ENCODE peak calls at places on chromosomes 4 and X, in eight cellular contexts. K, D, N, E, Z, R, B and A are unnamed samples.

GRCh38 chr4:73257995-73258667 is 467 bp downstream of the ANKRD17 start:
- DNase-seq in K (no peak), D (peak), N (peak), E (peak), Z (no peak), R (peak), B (peak), A (no peak)

GRCh38 chr4:110091426-110091825 is 107.0 kb downstream of the ELOVL6 start:
- DNase-seq in K (no peak), D (no peak), N (no peak), E (peak), Z (no peak), R (no peak), B (peak), A (no peak)

GRCh38 chr4:121656269-121656641 is 40.5 kb downstream of the ANXA5 start:
- DNase-seq in K (no peak), D (peak), N (peak), E (peak), Z (no peak), R (peak), B (peak), A (no peak)

GRCh38 chrX:117274943-117275342 is 812.2 kb upstream of the CT83 start:
- DNase-seq in K (no peak), D (no peak), N (no peak), E (no peak), Z (no peak), R (no peak), B (no peak), A (no peak)

GRCh38 chrX:153739754-153740486 is 15.3 kb downstream of the ABCD1 start:
- DNase-seq in K (no peak), D (no peak), N (no peak), E (no peak), Z (peak), R (no peak), B (no peak), A (no peak)

GRCh38 chrX:51891821-51892551 is 1.4 kb upstream of the MAGED1 start:
- DNase-seq in K (no peak), D (no peak), N (peak), E (peak), Z (no peak), R (no peak), B (peak), A (no peak)

GRCh38 chr4:3703343-3703676 is 62.9 kb upstream of the ADRA2C start:
- DNase-seq in K (peak), D (no peak), N (no peak), E (no peak), Z (no peak), R (no peak), B (no peak), A (no peak)

GRCh38 chr4:169117591-169118081 is 107.6 kb upstream of the CBR4 start:
- DNase-seq in K (no peak), D (no peak), N (no peak), E (peak), Z (no peak), R (no peak), B (peak), A (no peak)

GRCh38 chr4:89263265-89263664 is 44.3 kb downstream of the GPRIN3 start:
- DNase-seq in K (no peak), D (no peak), N (no peak), E (no peak), Z (no peak), R (no peak), B (no peak), A (no peak)

GRCh38 chr4:165605811-165606210 is 227.0 kb downstream of the CPE start:
- DNase-seq in K (no peak), D (no peak), N (no peak), E (no peak), Z (no peak), R (no peak), B (no peak), A (no peak)

GRCh38 chrX:19912-20571 is 261.1 kb upstream of the PLCXD1 start:
- DNase-seq in K (peak), D (no peak), N (no peak), E (peak), Z (peak), R (no peak), B (no peak), A (no peak)

GRCh38 chr4:184889683-184890082 is 63.9 kb upstream of the ACSL1 start:
- DNase-seq in K (no peak), D (no peak), N (no peak), E (no peak), Z (no peak), R (no peak), B (no peak), A (no peak)

GRCh38 chrX:121902463-121902862 is 855.1 kb downstream of the GLUD2 start:
- DNase-seq in K (no peak), D (no peak), N (no peak), E (peak), Z (no peak), R (no peak), B (no peak), A (no peak)

GRCh38 chr4:6154875-6155274 is 45.5 kb downstream of the JAKMIP1 start:
- DNase-seq in K (no peak), D (no peak), N (no peak), E (no peak), Z (no peak), R (no peak), B (no peak), A (no peak)

GRCh38 chr4:152102184-152103000 is 341.6 kb upstream of the GATB start:
- DNase-seq in K (no peak), D (no peak), N (no peak), E (peak), Z (no peak), R (no peak), B (peak), A (no peak)

GRCh38 chrX:38052096-38052495 is 45.7 kb downstream of the SYTL5 start:
- DNase-seq in K (no peak), D (no peak), N (no peak), E (peak), Z (no peak), R (no peak), B (peak), A (no peak)

GRCh38 chr4:56655209-56655626 is 25.9 kb downstream of the HOPX start:
- DNase-seq in K (no peak), D (no peak), N (peak), E (peak), Z (peak), R (no peak), B (peak), A (no peak)

GRCh38 chr4:120692964-120693363 is 229.6 kb downstream of the PRDM5 start:
- DNase-seq in K (no peak), D (no peak), N (peak), E (peak), Z (peak), R (no peak), B (peak), A (no peak)

GRCh38 chr4:122083971-122084370 is 68.2 kb upstream of the BLTP1 start:
- DNase-seq in K (no peak), D (no peak), N (no peak), E (no peak), Z (no peak), R (no peak), B (no peak), A (no peak)

GRCh38 chr4:181613210-181613609 is 630.0 kb upstream of the TENM3 start:
- DNase-seq in K (no peak), D (no peak), N (no peak), E (no peak), Z (no peak), R (no peak), B (no peak), A (no peak)

GRCh38 chr4:57094482-57095223 is 15.5 kb downstream of the IGFBP7 start:
- DNase-seq in K (no peak), D (no peak), N (no peak), E (peak), Z (no peak), R (no peak), B (peak), A (no peak)

GRCh38 chrX:111411591-111412371 is at the start of gene DCX:
- DNase-seq in K (no peak), D (no peak), N (no peak), E (no peak), Z (no peak), R (no peak), B (no peak), A (no peak)
- H3K4me3 ChIP-seq in K (no peak), D (no peak), N (no peak), E (no peak), Z (no peak), R (no peak), B (no peak), A (no peak)

DNA sequence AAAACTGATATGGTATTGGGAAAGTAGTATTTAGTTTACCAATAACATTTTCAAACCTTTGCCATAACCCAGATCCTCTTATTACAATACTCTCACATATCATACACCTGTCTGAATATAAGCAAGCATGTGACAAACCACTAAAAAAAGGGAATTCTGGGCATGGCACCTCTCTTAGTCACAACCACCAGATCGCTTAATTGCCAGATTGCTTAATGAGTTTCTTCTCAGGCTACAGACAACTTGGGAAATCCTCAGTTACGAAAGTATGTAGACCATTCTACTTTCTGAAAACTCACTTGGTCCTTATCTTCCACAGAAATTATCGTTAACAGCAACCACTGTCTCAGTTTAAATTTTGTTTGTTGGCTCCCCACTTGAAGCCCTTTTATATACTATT is 2.1 kb downstream of the NAF1 start:
- DNase-seq in K (no peak), D (no peak), N (no peak), E (peak), Z (no peak), R (no peak), B (peak), A (no peak)
- H3K4me3 ChIP-seq in K (no peak), D (no peak), N (no peak), E (peak), Z (no peak), R (no peak), B (peak), A (peak)

DNA sequence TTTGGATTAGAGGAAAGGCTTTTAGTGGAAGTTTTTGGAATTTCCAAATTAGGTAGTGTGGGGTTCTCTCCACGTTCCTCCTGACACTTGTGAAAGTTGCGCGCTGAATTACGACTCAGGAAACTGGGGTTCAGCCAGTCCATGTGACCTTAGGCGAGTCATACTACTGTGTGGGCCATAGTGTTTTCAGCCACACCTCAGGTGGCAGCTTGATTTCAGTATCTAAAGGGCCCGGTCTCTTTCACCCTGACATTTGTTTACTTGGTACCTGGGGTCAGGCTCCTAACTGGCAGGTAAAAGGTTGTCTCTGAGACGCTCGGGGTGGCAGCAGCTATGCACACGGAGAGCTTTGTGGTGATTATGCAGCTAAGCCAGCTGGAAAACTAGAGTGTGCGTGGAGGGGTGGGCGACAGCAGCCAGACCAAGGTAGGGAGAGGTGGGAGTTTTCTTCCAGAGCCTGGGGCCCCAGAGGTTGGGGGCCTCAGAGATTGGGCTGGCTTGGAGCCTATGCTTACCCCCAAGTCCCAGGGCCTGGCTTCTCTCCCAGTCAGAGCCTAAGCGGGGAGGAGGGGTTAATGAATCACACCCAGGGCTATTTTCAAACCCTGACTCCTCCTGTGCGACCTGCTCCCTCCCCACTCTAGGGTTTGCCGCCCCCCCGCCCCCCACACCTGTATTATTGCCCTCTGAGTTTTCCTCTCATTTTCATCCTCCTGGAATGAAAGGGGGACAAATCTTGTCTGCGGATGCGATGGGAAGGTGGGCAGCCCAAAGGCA is 47.2 kb downstream of the STARD8 start:
- DNase-seq in K (no peak), D (no peak), N (no peak), E (peak), Z (no peak), R (no peak), B (peak), A (no peak)
- H3K4me3 ChIP-seq in K (peak), D (peak), N (no peak), E (peak), Z (no peak), R (peak), B (peak), A (no peak)

GRCh38 chr4:140138428-140138827 is 15.6 kb downstream of the MAML3 start:
- DNase-seq in K (no peak), D (peak), N (no peak), E (no peak), Z (no peak), R (no peak), B (no peak), A (no peak)
- H3K4me3 ChIP-seq in K (no peak), D (no peak), N (no peak), E (no peak), Z (no peak), R (no peak), B (no peak), A (no peak)

GRCh38 chrX:23331701-23332100 is 2.9 kb upstream of the PTCHD1 start:
- DNase-seq in K (no peak), D (no peak), N (no peak), E (no peak), Z (no peak), R (no peak), B (no peak), A (no peak)
- H3K4me3 ChIP-seq in K (no peak), D (no peak), N (no peak), E (no peak), Z (no peak), R (no peak), B (no peak), A (no peak)

GRCh38 chr4:76420311-76420710 is 630 bp downstream of the CCDC158 start:
- DNase-seq in K (no peak), D (no peak), N (no peak), E (no peak), Z (no peak), R (no peak), B (no peak), A (no peak)
- H3K4me3 ChIP-seq in K (no peak), D (peak), N (no peak), E (peak), Z (no peak), R (peak), B (no peak), A (no peak)

DNA sequence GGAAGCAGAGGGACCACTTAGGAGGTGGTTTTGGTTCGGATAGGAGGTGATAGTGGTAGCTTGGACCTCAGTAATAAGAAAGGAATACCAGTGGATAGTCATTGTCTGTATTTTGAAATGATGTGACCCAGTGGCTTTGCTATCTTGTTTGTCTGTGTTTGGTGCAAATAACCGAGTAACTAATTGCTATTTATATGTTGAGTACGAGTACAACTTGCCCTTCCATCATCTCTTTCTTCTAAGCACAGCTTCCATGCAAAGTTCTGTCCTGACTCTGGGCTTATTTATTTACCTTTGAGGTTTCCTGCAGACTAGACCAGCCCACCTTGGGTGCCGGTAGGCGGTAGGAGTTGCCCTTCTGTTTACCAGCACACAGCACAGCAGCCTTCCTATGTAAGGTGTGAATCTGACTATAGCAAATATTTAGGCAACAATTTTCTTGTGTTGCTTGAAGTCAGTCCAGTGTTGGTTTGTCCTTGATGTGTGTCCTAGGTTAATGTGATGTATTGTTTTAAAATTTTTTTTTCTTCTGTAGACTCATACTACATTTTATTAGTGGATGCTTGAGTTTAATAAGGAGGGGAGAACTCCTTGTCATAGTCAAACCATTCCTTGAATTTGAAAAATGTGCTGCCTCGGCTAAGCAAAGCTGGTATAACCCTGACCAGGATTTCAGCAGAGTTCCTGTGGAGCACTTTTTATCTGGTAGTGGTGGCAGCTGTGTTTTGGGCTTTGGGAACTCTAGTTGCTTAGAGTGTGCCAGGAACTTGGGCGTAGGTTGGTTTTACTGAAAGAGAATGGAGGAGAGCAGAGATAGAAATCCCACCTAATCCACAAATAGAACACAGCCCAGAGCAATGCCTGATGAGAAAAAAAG is 21.9 kb downstream of the PTTG2 start:
- DNase-seq in K (no peak), D (no peak), N (no peak), E (peak), Z (no peak), R (no peak), B (no peak), A (no peak)
- H3K4me3 ChIP-seq in K (no peak), D (no peak), N (no peak), E (no peak), Z (no peak), R (no peak), B (no peak), A (no peak)

GRCh38 chr4:98638661-98639060 is 19.8 kb downstream of the TSPAN5 start:
- DNase-seq in K (no peak), D (no peak), N (no peak), E (peak), Z (no peak), R (no peak), B (peak), A (no peak)

GRCh38 chr4:98641393-98641792 is 17.0 kb downstream of the TSPAN5 start:
- DNase-seq in K (no peak), D (no peak), N (no peak), E (no peak), Z (no peak), R (no peak), B (no peak), A (no peak)

GRCh38 chr4:98641906-98642668 is 16.3 kb downstream of the TSPAN5 start:
- DNase-seq in K (no peak), D (no peak), N (no peak), E (no peak), Z (no peak), R (no peak), B (no peak), A (no peak)

GRCh38 chr4:98639108-98639507 is 19.3 kb downstream of the TSPAN5 start:
- DNase-seq in K (no peak), D (no peak), N (no peak), E (no peak), Z (no peak), R (no peak), B (no peak), A (no peak)

GRCh38 chr4:98639523-98639922 is 18.9 kb downstream of the TSPAN5 start:
- DNase-seq in K (no peak), D (no peak), N (no peak), E (peak), Z (no peak), R (no peak), B (no peak), A (peak)
- H3K4me3 ChIP-seq in K (no peak), D (no peak), N (no peak), E (peak), Z (no peak), R (no peak), B (no peak), A (no peak)